ENCODE peak calls at places on chromosome 5, in ten cellular contexts. G is adipocyte, K is uterus, F is kidney, C is cardiac muscle cell, H is foreskin fibroblast, W is stomach, O is right lobe of liver, L is mammary epithelial cell, V is Caco-2. Q is an unnamed sample.
A peak's percentile ranks its signal among the peaks of the same experiment; 100 is the strongest.

GRCh38 chr5:88659529-88660325 is 223.3 kb downstream of the MEF2C start:
- DNase-seq in O (no peak), L (no peak), K (no peak), G (no peak), V (no peak), C (no peak), W (no peak), H (no peak), F (peak; percentile 73), Q (no peak)

GRCh38 chr5:104998169-104998568 is 1435.6 kb upstream of the NUDT12 start:
- DNase-seq in C (no peak), L (no peak), O (no peak), H (no peak), W (no peak), V (no peak), G (no peak), K (no peak), F (no peak), Q (no peak)

GRCh38 chr5:150589791-150590601 is 50.5 kb upstream of the SYNPO start:
- DNase-seq in V (no peak), K (peak; percentile 85), L (no peak), G (no peak), C (peak; percentile 59), W (peak; percentile 57), H (peak; percentile 15), F (peak; percentile 93), O (peak; percentile 65), Q (no peak)

GRCh38 chr5:151002250-151002649 is 18.1 kb upstream of the GPX3 start:
- DNase-seq in C (peak; percentile 40), G (peak; percentile 82), F (no peak), K (no peak), V (no peak), O (no peak), W (no peak), L (peak; percentile 36), H (peak; percentile 33), Q (no peak)

GRCh38 chr5:34639852-34640626 is 16.1 kb upstream of the RAI14 start:
- DNase-seq in L (no peak), W (no peak), F (no peak), K (no peak), H (peak; percentile 28), V (no peak), O (no peak), C (no peak), G (peak; percentile 55), Q (no peak)

GRCh38 chr5:132414634-132415377 is 45.3 kb downstream of the SLC22A5 start:
- DNase-seq in O (no peak), F (no peak), K (no peak), V (no peak), G (peak; percentile 76), H (no peak), W (no peak), C (no peak), L (peak; percentile 86), Q (no peak)

GRCh38 chr5:116881921-116882531 is 307.4 kb upstream of the SEMA6A start:
- DNase-seq in H (no peak), K (no peak), G (no peak), V (no peak), L (no peak), W (no peak), C (peak; percentile 10), F (no peak), O (no peak), Q (no peak)

GRCh38 chr5:112724901-112725300 is 12.8 kb upstream of the APC start:
- DNase-seq in C (no peak), V (no peak), O (no peak), H (no peak), F (no peak), K (no peak), W (no peak), L (no peak), G (no peak), Q (no peak)

DNA sequence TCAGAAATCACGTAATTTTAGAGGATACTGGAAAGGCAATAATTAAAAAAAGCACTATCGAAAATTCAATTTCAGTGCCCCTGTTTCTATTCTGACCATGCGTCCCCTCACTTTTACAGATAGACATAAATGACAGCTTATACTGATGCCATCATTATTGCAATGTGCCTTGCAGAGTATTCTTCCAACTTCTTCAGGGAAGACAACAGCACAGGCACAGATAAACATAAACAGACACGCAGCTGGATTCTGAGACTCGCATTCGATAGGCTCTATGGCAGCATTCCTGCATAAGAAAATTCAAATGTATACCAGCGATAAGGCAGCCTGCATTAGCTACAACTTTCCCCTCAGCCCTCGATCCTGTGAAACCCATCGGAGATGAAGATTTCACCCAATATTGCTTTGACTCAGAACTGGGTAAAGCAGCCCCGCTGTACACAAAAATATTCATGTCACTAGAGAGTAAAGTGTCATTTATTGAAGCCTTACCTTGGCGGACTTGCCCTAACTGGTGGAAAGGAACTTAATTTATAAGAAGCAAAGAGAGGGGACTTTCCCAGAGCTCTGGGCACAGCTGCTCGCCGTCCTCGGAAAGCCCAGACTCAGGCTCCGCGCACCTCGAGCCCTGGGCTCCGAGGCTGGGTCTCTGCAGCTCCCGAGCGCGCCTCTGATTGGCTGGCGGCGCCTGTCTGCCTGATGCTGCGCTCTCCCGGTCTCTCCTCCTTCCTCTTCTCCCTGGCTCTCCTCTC is at the start of gene CDH18:
- DNase-seq in H (peak; percentile 13), O (no peak), C (peak; percentile 82), W (peak; percentile 40), G (peak; percentile 92), K (no peak), V (peak; percentile 32), L (peak; percentile 79), F (peak; percentile 68), Q (no peak)
- H3K4me3 ChIP-seq in H (peak within 1 kb of the TSS; percentile 26), O (no peak within 1 kb of the TSS), C (peak within 1 kb of the TSS; percentile 31), W (peak within 1 kb of the TSS; percentile 9), G (peak within 1 kb of the TSS; percentile 71), K (no peak within 1 kb of the TSS), V (no peak within 1 kb of the TSS), L (peak within 1 kb of the TSS; percentile 40), F (peak within 1 kb of the TSS; percentile 7), Q (no peak within 1 kb of the TSS)

DNA sequence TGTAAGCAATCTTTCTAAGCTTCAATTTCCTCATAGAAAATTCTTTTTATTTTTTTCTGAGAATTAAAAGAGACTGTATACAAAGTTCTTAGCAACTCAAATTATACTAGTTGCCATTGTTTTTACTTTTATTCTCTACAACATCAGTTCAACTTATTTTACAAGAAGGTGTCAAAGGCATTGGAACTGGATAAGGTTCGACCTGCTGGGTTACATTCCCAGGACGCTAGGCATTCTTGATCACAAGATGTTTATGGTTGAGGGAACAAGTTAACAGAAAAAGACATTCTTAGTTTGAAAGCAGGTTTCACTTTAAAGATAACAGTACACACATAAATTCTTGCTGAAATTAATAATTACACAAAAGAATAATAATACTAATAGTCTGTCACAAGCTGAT is 163.5 kb upstream of the SNX2 start:
- DNase-seq in F (no peak), H (no peak), W (no peak), C (no peak), L (no peak), V (peak; percentile 56), O (no peak), K (no peak), G (no peak), Q (no peak)
- H3K4me3 ChIP-seq in F (no peak overlapping the region), H (no peak overlapping the region), W (no peak overlapping the region), C (no peak overlapping the region), L (no peak overlapping the region), V (no peak overlapping the region), O (no peak overlapping the region), K (no peak overlapping the region), G (no peak overlapping the region), Q (no peak overlapping the region)

GRCh38 chr5:169751490-169751889 is 114.4 kb downstream of the DOCK2 start:
- DNase-seq in H (no peak), W (no peak), G (no peak), C (no peak), F (no peak), L (peak; percentile 6), K (no peak), V (no peak), O (no peak), Q (no peak)

GRCh38 chr5:169757016-169757415 is 119.9 kb downstream of the DOCK2 start:
- DNase-seq in O (no peak), H (no peak), F (no peak), V (no peak), C (no peak), G (peak; percentile 33), W (no peak), L (no peak), K (no peak), Q (no peak)

GRCh38 chr5:169756071-169756765 is 119.1 kb downstream of the DOCK2 start:
- DNase-seq in F (no peak), W (no peak), V (no peak), G (no peak), O (no peak), C (peak; percentile 52), L (no peak), K (no peak), H (no peak), Q (no peak)

GRCh38 chr5:169754737-169755136 is 117.7 kb downstream of the DOCK2 start:
- DNase-seq in L (no peak), F (no peak), O (no peak), K (no peak), W (no peak), C (no peak), V (no peak), G (no peak), H (no peak), Q (no peak)

GRCh38 chr5:169753795-169754194 is 116.7 kb downstream of the DOCK2 start:
- DNase-seq in V (no peak), F (no peak), C (no peak), H (peak; percentile 64), W (no peak), L (peak; percentile 56), G (peak; percentile 65), O (no peak), K (no peak), Q (no peak)
- H3K4me3 ChIP-seq in V (no peak overlapping the region), F (no peak overlapping the region), C (no peak overlapping the region), H (no peak overlapping the region), W (no peak overlapping the region), L (no peak overlapping the region), G (no peak overlapping the region), O (no peak overlapping the region), K (no peak overlapping the region), Q (no peak overlapping the region)

GRCh38 chr5:174750720-174751119 is 26.3 kb downstream of the MSX2 start:
- DNase-seq in G (peak; percentile 49), L (peak; percentile 33), H (peak; percentile 17), W (no peak), F (no peak), C (no peak), K (no peak), V (no peak), O (no peak), Q (no peak)

GRCh38 chr5:174755103-174755502 is 30.7 kb downstream of the MSX2 start:
- DNase-seq in W (no peak), K (no peak), C (no peak), O (no peak), L (no peak), G (peak; percentile 45), V (no peak), F (no peak), H (no peak), Q (no peak)

GRCh38 chr5:174751154-174751990 is 27.0 kb downstream of the MSX2 start:
- DNase-seq in V (no peak), W (no peak), G (peak; percentile 47), K (no peak), O (no peak), C (peak; percentile 64), L (peak; percentile 14), H (no peak), F (peak; percentile 62), Q (no peak)

DNA sequence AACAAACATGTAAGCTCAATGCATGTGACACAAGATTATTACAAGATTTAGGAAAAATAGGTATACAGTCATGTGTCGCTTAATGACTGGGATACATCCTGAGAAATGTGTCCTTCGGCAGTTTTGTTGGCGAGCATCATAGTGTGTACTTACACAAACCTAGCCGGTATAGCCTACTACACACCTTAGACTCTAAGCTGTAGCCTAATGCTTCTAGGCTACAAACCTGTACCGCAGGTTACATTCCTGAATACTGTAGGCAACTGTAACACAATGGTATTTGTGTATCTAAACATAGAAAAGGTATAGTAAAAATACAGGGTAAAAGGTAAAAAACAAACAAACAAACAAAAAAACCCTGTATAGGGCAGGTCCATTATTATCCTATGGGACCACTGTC is 27.7 kb downstream of the MSX2 start:
- DNase-seq in G (no peak), H (no peak), K (no peak), V (no peak), C (no peak), L (no peak), O (no peak), F (no peak), W (no peak), Q (no peak)
- H3K4me3 ChIP-seq in G (peak overlapping the region; percentile 81), H (no peak overlapping the region), K (no peak overlapping the region), V (no peak overlapping the region), C (no peak overlapping the region), L (no peak overlapping the region), O (no peak overlapping the region), F (no peak overlapping the region), W (no peak overlapping the region), Q (no peak overlapping the region)